ENCODE peak calls at places on chromosomes 1 and 21, in four cellular contexts. J is ovary, X is PC-9, Z is Peyer's patch. G is an unnamed sample.

GRCh38 chr1:6438047-6438525 is 13.5 kb downstream of the ESPN start:
- DNase-seq in J (peak), X (peak), Z (peak), G (peak)

GRCh38 chr21:29215709-29216108 is 83.0 kb upstream of the BACH1 start:
- DNase-seq in J (no peak), X (no peak), Z (no peak), G (no peak)

GRCh38 chr21:17783816-17784598 is 35.1 kb downstream of the C21orf91 start:
- DNase-seq in J (no peak), X (no peak), Z (no peak), G (no peak)

GRCh38 chr1:66405046-66405445 is 128.9 kb upstream of the SGIP1 start:
- DNase-seq in J (no peak), X (no peak), Z (no peak), G (no peak)

GRCh38 chr1:205338011-205338410 is 16.5 kb upstream of the NUAK2 start:
- DNase-seq in J (no peak), X (no peak), Z (no peak), G (no peak)

GRCh38 chr1:23718482-23718881 is 24.8 kb upstream of the ELOA start:
- DNase-seq in J (no peak), X (no peak), Z (no peak), G (peak)

GRCh38 chr1:13583964-13584791 is 546 bp downstream of the PDPN start:
- DNase-seq in J (peak), X (no peak), Z (no peak), G (peak)

GRCh38 chr1:225519166-225519863 is 91.5 kb upstream of the LBR start:
- DNase-seq in J (no peak), X (no peak), Z (no peak), G (no peak)

GRCh38 chr1:221284028-221284427 is 404.8 kb downstream of the HLX start:
- DNase-seq in J (no peak), X (no peak), Z (no peak), G (peak)

GRCh38 chr1:178344513-178345077 is 152.2 kb downstream of the CLEC20A start:
- DNase-seq in J (no peak), X (peak), Z (no peak), G (peak)
- TF ChIP-seq CTCF in J (no peak), X (peak), Z (peak), G (peak)

GRCh38 chr1:94743866-94744265 is 76.3 kb upstream of the SLC44A3 start:
- DNase-seq in J (no peak), X (no peak), Z (no peak), G (no peak)
- H3K27ac ChIP-seq in J (no peak), X (no peak), Z (peak), G (no peak)

DNA sequence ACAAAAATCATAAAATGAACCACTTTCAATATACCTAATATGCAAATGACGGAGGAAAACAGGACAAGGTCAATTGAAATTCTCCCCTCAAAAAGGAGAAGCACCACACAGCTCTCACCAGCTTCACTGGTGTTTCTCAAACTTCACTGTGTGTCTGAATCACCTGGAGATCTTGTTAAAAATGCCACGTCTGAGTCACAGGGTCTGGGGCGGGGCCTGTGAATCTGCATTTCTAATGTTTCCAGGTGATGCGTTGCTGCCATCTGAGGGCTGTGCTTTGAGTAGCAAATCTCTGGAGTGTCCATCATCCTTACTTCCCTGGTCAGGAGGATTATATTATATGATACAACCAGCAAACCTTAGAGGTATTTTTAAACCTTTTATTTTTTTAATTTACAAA is 9.0 kb downstream of the CLDN19 start:
- DNase-seq in J (no peak), X (no peak), Z (peak), G (no peak)
- TF ChIP-seq CTCF in J (no peak), X (no peak), Z (peak), G (peak)

GRCh38 chr1:93442276-93442675 is 5.6 kb upstream of the FNBP1L start:
- DNase-seq in J (no peak), X (peak), Z (peak), G (peak)
- H3K27ac ChIP-seq in J (no peak), X (peak), Z (peak), G (no peak)

DNA sequence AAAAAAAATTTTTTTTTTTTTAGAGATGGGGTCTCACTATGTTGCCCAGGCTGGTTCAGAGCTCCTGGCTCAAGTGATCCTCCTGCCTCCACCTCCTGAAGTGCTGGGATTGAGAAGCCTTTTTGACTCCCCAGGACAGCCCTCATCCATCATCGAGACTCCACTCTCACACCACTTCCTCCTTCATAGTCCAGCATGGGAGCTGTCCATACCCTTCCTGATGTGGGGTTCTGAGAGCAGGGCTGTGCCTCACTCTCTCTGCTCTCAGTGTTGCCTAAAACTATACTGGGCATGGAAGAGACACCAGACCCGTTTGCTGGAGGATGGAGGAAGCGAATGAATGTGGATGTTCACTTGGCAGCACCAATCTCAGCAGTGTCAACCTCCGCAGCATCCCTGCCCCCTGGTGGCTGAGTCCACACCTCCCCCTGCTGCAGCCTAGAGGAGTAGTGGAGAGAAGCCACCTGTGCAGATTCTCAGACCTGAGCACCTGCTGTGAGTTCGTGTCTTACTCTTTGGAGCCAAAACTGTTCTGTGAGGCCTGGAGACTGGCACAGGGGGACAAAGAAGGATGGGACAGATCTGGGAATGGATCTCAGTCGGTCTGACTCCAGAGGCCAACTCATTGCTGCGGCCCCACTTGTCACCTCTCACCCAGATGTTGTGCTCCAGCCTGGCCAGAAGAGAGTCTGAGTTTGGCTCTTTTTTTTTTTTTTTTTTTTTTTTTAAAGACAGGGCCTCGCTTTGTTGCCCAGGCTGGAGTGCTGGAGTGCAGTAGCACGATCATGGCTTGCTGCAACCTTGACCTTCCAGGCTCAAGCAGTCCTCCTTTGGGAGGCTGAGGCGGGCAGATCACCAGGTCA is 17.7 kb downstream of the TINAGL1 start:
- DNase-seq in J (peak), X (peak), Z (peak), G (peak)
- TF ChIP-seq CTCF in J (peak), X (peak), Z (peak), G (peak)

GRCh38 chr1:94926915-94927404 is at the start of gene CNN3:
- DNase-seq in J (peak), X (peak), Z (peak), G (peak)

GRCh38 chr1:94922756-94923465 is 4.0 kb downstream of the CNN3 start:
- DNase-seq in J (no peak), X (peak), Z (no peak), G (no peak)

GRCh38 chr1:94926365-94926914 is 470 bp downstream of the CNN3 start:
- DNase-seq in J (peak), X (peak), Z (peak), G (no peak)

GRCh38 chr1:94925561-94926364 is 1.1 kb downstream of the CNN3 start:
- DNase-seq in J (peak), X (peak), Z (peak), G (peak)

GRCh38 chr1:94924967-94925366 is 1.9 kb downstream of the CNN3 start:
- DNase-seq in J (no peak), X (no peak), Z (no peak), G (peak)
- H3K27ac ChIP-seq in J (peak), X (peak), Z (peak), G (peak)

GRCh38 chr1:197008861-197009260 is 31.5 kb downstream of the CFHR5 start:
- DNase-seq in J (no peak), X (no peak), Z (no peak), G (no peak)

GRCh38 chr1:197013234-197013633 is 35.9 kb downstream of the CFHR5 start:
- DNase-seq in J (no peak), X (no peak), Z (no peak), G (no peak)

GRCh38 chr1:197016751-197017150 is 39.4 kb downstream of the CFHR5 start:
- DNase-seq in J (no peak), X (no peak), Z (no peak), G (no peak)

DNA sequence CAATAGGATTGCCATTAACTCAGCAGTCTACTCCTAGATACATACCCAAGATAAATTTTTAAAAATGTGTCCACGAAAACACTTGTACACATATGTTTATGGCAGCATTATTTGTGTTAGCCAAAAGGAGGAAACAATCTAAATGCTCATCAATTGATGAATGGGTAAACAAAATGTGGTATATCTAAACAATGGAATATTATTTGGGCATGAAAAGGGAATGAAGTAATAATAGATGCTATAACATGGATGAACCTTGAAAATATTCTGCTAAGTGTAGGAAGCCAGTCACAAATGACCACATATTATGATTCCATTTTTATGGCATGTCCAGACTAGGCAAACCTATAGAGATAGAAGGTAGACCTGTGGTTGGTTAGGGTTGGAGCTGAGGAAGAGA is 34.3 kb downstream of the CFHR5 start:
- DNase-seq in J (no peak), X (no peak), Z (no peak), G (no peak)
- TF ChIP-seq CTCF in J (no peak), X (no peak), Z (no peak), G (no peak)

GRCh38 chr1:56529801-56530200 is 49.6 kb downstream of the PLPP3 start:
- DNase-seq in J (no peak), X (no peak), Z (no peak), G (no peak)
- H3K27ac ChIP-seq in J (no peak), X (no peak), Z (no peak), G (no peak)